ENCODE peak calls at places on chromosomes 1 and 21, in seven cellular contexts. One of them, this sample, is unnamed.

GRCh38 chr1:166671627-166672026 is 167.6 kb upstream of the POGK start:
- ATAC-seq in K562: no peak
- ATAC-seq in HCT116: no peak
- ATAC-seq in Panc1: no peak
- ATAC-seq in GM12878: no peak
- ATAC-seq in GM23338: no peak
- ATAC-seq in upper lobe of left lung: no peak
- ATAC-seq in this sample: no peak

GRCh38 chr21:43342301-43342881 is 84.5 kb downstream of the SIK1 start:
- ATAC-seq in GM12878: no peak
- ATAC-seq in GM23338: no peak
- ATAC-seq in upper lobe of left lung: no peak
- ATAC-seq in HCT116: no peak
- ATAC-seq in K562: no peak
- ATAC-seq in Panc1: no peak
- ATAC-seq in this sample: no peak

GRCh38 chr1:34057751-34058150 is 107.3 kb downstream of the CSMD2 start:
- ATAC-seq in GM12878: no peak
- ATAC-seq in K562: no peak
- ATAC-seq in upper lobe of left lung: no peak
- ATAC-seq in GM23338: peak
- ATAC-seq in HCT116: no peak
- ATAC-seq in Panc1: no peak
- ATAC-seq in this sample: no peak

GRCh38 chr1:108533351-108534083 is 26.4 kb upstream of the EEIG2 start:
- ATAC-seq in upper lobe of left lung: no peak
- ATAC-seq in K562: peak
- ATAC-seq in HCT116: no peak
- ATAC-seq in GM23338: peak
- ATAC-seq in Panc1: no peak
- ATAC-seq in GM12878: peak
- ATAC-seq in this sample: no peak

GRCh38 chr1:161427733-161428516 is 60.2 kb upstream of the CFAP126 start:
- ATAC-seq in HCT116: peak
- ATAC-seq in GM12878: peak
- ATAC-seq in GM23338: peak
- ATAC-seq in upper lobe of left lung: no peak
- ATAC-seq in Panc1: peak
- ATAC-seq in K562: peak
- ATAC-seq in this sample: no peak

GRCh38 chr1:29453502-29454240 is 217.3 kb downstream of the PTPRU start:
- ATAC-seq in GM23338: peak
- ATAC-seq in Panc1: peak
- ATAC-seq in K562: peak
- ATAC-seq in GM12878: peak
- ATAC-seq in HCT116: peak
- ATAC-seq in upper lobe of left lung: no peak
- ATAC-seq in this sample: no peak

GRCh38 chr1:148333875-148334338 is 149.2 kb downstream of the PPIAL4G start:
- ATAC-seq in K562: peak
- ATAC-seq in upper lobe of left lung: no peak
- ATAC-seq in Panc1: peak
- ATAC-seq in HCT116: no peak
- ATAC-seq in GM12878: no peak
- ATAC-seq in GM23338: peak
- ATAC-seq in this sample: no peak

GRCh38 chr21:45261093-45261492 is 26.6 kb downstream of the POFUT2 start:
- ATAC-seq in HCT116: no peak
- ATAC-seq in K562: no peak
- ATAC-seq in GM12878: no peak
- ATAC-seq in upper lobe of left lung: no peak
- ATAC-seq in GM23338: no peak
- ATAC-seq in Panc1: no peak
- ATAC-seq in this sample: no peak

GRCh38 chr1:185594786-185595410 is 139.3 kb upstream of the HMCN1 start:
- ATAC-seq in GM23338: no peak
- ATAC-seq in HCT116: no peak
- ATAC-seq in upper lobe of left lung: no peak
- ATAC-seq in GM12878: no peak
- ATAC-seq in Panc1: peak
- ATAC-seq in K562: no peak
- ATAC-seq in this sample: no peak

GRCh38 chr1:212467843-212468482 is 35.2 kb downstream of the NENF start:
- ATAC-seq in HCT116: peak
- ATAC-seq in GM23338: no peak
- ATAC-seq in Panc1: peak
- ATAC-seq in upper lobe of left lung: no peak
- ATAC-seq in K562: no peak
- ATAC-seq in GM12878: peak
- ATAC-seq in this sample: no peak

GRCh38 chr1:84538599-84538998 is 32.2 kb upstream of the GNG5 start:
- ATAC-seq in GM23338: no peak
- ATAC-seq in HCT116: no peak
- ATAC-seq in GM12878: peak
- ATAC-seq in K562: no peak
- ATAC-seq in Panc1: no peak
- ATAC-seq in upper lobe of left lung: no peak
- ATAC-seq in this sample: no peak

GRCh38 chr1:234619071-234619480 is 9.1 kb upstream of the IRF2BP2 start:
- ATAC-seq in GM23338: no peak
- ATAC-seq in upper lobe of left lung: no peak
- ATAC-seq in Panc1: peak
- ATAC-seq in K562: peak
- ATAC-seq in GM12878: no peak
- ATAC-seq in HCT116: no peak
- ATAC-seq in this sample: no peak

GRCh38 chr1:241424480-241424971 is 67.5 kb upstream of the RGS7 start:
- ATAC-seq in GM12878: no peak
- ATAC-seq in K562: peak
- ATAC-seq in GM23338: peak
- ATAC-seq in upper lobe of left lung: peak
- ATAC-seq in HCT116: no peak
- ATAC-seq in Panc1: peak
- ATAC-seq in this sample: no peak

GRCh38 chr1:86914635-86914997 is at the start of gene HS2ST1:
- ATAC-seq in HCT116: no peak
- ATAC-seq in GM23338: peak
- ATAC-seq in GM12878: peak
- ATAC-seq in upper lobe of left lung: no peak
- ATAC-seq in Panc1: peak
- ATAC-seq in K562: peak
- ATAC-seq in this sample: peak

GRCh38 chr1:114080511-114081144 is 73.0 kb downstream of the SYT6 start:
- ATAC-seq in GM12878: no peak
- ATAC-seq in Panc1: no peak
- ATAC-seq in upper lobe of left lung: no peak
- ATAC-seq in HCT116: no peak
- ATAC-seq in GM23338: peak
- ATAC-seq in K562: peak
- ATAC-seq in this sample: peak

GRCh38 chr1:11283148-11283547 is 10.2 kb downstream of the UBIAD1 start:
- ATAC-seq in K562: no peak
- ATAC-seq in Panc1: no peak
- ATAC-seq in GM12878: no peak
- ATAC-seq in upper lobe of left lung: no peak
- ATAC-seq in HCT116: no peak
- ATAC-seq in GM23338: no peak
- ATAC-seq in this sample: no peak

GRCh38 chr1:184870319-184870718 is 104.0 kb downstream of the NIBAN1 start:
- ATAC-seq in K562: no peak
- ATAC-seq in HCT116: no peak
- ATAC-seq in GM12878: peak
- ATAC-seq in upper lobe of left lung: no peak
- ATAC-seq in GM23338: no peak
- ATAC-seq in Panc1: no peak
- ATAC-seq in this sample: no peak

GRCh38 chr1:109242387-109242786 is 7.0 kb upstream of the CELSR2 start:
- ATAC-seq in K562: no peak
- ATAC-seq in upper lobe of left lung: no peak
- ATAC-seq in HCT116: no peak
- ATAC-seq in GM12878: no peak
- ATAC-seq in GM23338: no peak
- ATAC-seq in Panc1: no peak
- ATAC-seq in this sample: no peak

GRCh38 chr1:228902781-228903572 is 167.7 kb downstream of the RHOU start:
- ATAC-seq in K562: no peak
- ATAC-seq in Panc1: peak
- ATAC-seq in GM23338: no peak
- ATAC-seq in HCT116: peak
- ATAC-seq in upper lobe of left lung: peak
- ATAC-seq in GM12878: no peak
- ATAC-seq in this sample: peak

GRCh38 chr1:232305020-232305419 is 324.9 kb downstream of the SIPA1L2 start:
- ATAC-seq in GM23338: no peak
- ATAC-seq in GM12878: no peak
- ATAC-seq in upper lobe of left lung: no peak
- ATAC-seq in Panc1: no peak
- ATAC-seq in HCT116: no peak
- ATAC-seq in K562: no peak
- ATAC-seq in this sample: no peak

GRCh38 chr1:61482170-61482569 is 242.8 kb downstream of the TM2D1 start:
- ATAC-seq in HCT116: no peak
- ATAC-seq in K562: no peak
- ATAC-seq in Panc1: no peak
- ATAC-seq in GM12878: no peak
- ATAC-seq in GM23338: no peak
- ATAC-seq in upper lobe of left lung: no peak
- ATAC-seq in this sample: no peak

GRCh38 chr1:89065077-89065868 is at the start of gene GBP1:
- ATAC-seq in GM12878: peak
- ATAC-seq in HCT116: no peak
- ATAC-seq in Panc1: no peak
- ATAC-seq in upper lobe of left lung: peak
- ATAC-seq in K562: no peak
- ATAC-seq in GM23338: no peak
- ATAC-seq in this sample: peak

DNA sequence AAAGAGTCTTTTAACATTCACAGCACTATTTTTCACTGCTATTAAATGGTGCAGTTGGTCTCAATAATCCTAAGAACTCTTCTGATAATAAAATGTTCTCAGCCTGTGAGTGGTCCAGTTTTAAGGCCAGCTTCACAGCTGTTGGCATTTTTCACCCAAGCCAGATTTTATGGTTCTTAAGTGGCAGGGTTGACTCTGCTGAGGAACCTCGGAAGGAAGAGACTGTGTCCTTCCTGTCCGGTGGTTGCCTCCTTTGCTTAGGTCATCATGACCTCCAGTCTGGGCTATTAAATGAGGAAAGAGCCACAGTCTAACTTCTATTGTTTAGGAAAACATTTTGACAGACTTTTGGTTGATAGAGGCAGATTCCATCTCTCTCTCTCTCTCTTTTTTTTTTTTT is 112.5 kb upstream of the SERBP1 start:
- ATAC-seq in GM23338: no peak
- ATAC-seq in upper lobe of left lung: no peak
- ATAC-seq in HCT116: no peak
- ATAC-seq in GM12878: no peak
- ATAC-seq in Panc1: no peak
- ATAC-seq in K562: no peak
- ATAC-seq in this sample: no peak
- TF ChIP-seq POLR2AphosphoS5 in GM23338: no peak
- TF ChIP-seq POLR2AphosphoS5 in upper lobe of left lung: no peak
- TF ChIP-seq POLR2AphosphoS5 in HCT116: no peak
- TF ChIP-seq POLR2AphosphoS5 in GM12878: no peak
- TF ChIP-seq POLR2AphosphoS5 in Panc1: no peak
- TF ChIP-seq POLR2AphosphoS5 in K562: no peak
- TF ChIP-seq POLR2AphosphoS5 in this sample: no peak

DNA sequence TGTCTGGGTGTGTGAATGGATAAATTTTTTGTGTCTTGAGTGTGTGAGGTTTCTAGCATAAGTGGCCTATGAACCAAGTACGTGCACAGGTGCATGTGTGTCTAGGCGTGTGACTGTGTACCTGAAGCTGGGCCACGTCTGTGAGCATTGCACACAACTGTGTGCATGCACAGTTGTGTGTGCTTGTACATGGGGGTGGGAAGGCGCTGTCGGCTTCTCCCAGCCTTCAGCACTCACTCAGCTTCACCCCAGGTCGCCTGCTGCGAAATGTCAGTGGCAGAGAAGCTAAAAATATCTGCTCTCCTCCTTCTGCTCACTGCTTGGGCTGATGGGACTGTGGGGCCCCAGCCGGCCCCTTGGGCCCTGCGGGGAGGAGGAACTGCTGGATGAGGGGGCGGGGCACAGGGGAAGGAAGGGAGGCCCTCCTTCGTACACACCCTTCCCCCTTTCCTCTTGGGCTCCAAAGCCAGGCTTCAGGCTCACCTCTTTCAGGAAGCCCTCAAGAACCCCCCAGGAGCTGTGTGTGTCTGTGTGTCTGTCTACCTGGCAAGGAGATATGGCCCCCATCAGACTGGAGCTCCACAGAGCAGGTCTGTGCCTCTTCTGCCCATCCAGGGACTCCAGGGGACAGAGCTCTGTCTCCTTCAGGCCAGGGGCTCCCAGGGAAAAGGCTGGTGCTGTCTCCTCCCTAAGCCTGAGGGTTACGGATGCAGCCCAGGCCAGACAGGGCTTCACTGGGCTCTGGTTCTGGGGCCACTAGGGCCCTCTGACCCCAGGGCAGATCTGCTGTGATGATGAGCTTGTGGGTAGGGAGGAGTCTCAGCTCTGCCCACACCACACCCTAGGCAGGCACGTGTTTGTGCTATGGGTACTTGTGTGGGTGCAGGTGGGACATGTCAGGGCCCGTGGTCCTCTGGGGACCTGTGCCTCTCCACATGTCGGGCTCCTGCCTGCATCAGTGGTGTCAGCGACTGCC is 35.6 kb upstream of the WASF2 start:
- ATAC-seq in K562: peak
- ATAC-seq in Panc1: peak
- ATAC-seq in GM23338: peak
- ATAC-seq in HCT116: peak
- ATAC-seq in GM12878: peak
- ATAC-seq in upper lobe of left lung: peak
- ATAC-seq in this sample: peak
- H3K4me3 ChIP-seq in K562: peak
- H3K4me3 ChIP-seq in Panc1: no peak
- H3K4me3 ChIP-seq in GM23338: peak
- H3K4me3 ChIP-seq in HCT116: peak
- H3K4me3 ChIP-seq in GM12878: peak
- H3K4me3 ChIP-seq in upper lobe of left lung: peak
- H3K4me3 ChIP-seq in this sample: peak

DNA sequence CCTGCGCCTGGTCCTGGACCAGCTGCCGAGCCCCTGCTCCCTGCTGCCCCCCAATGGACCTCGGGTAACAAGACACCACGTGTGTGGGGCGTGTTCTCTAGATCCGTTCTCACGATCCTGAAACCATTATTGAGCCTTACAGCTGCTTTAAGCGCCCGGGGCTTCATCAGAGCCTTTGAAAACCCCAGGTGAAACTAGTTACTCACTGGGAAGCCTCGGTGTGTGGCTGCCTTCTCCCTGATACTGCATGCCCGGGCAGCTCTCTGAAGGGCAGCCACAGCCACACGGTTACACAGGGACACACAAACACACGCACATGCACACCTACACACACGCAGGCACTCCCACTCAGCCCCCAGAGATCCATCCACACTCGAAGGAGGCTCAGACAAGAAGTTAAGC is 5.3 kb downstream of the HES2 start:
- ATAC-seq in GM12878: peak
- ATAC-seq in upper lobe of left lung: peak
- ATAC-seq in Panc1: peak
- ATAC-seq in GM23338: peak
- ATAC-seq in K562: peak
- ATAC-seq in HCT116: peak
- ATAC-seq in this sample: no peak
- TF ChIP-seq POLR2AphosphoS5 in GM12878: no peak
- TF ChIP-seq POLR2AphosphoS5 in upper lobe of left lung: no peak
- TF ChIP-seq POLR2AphosphoS5 in Panc1: no peak
- TF ChIP-seq POLR2AphosphoS5 in GM23338: no peak
- TF ChIP-seq POLR2AphosphoS5 in K562: no peak
- TF ChIP-seq POLR2AphosphoS5 in HCT116: peak
- TF ChIP-seq POLR2AphosphoS5 in this sample: no peak

GRCh38 chr1:998905-999796 is 746 bp downstream of the HES4 start:
- ATAC-seq in GM12878: peak
- ATAC-seq in K562: peak
- ATAC-seq in Panc1: peak
- ATAC-seq in GM23338: peak
- ATAC-seq in HCT116: peak
- ATAC-seq in upper lobe of left lung: peak
- ATAC-seq in this sample: no peak
- H3K4me3 ChIP-seq in GM12878: peak
- H3K4me3 ChIP-seq in K562: peak
- H3K4me3 ChIP-seq in Panc1: peak
- H3K4me3 ChIP-seq in GM23338: peak
- H3K4me3 ChIP-seq in HCT116: peak
- H3K4me3 ChIP-seq in upper lobe of left lung: peak
- H3K4me3 ChIP-seq in this sample: peak

This sample was measured in gastroesophageal sphincter.